ENCODE peak calls at places on chromosomes 12 and 14, in four cellular contexts. D is IMR-90, Z is K562, J is H1. S is an unnamed sample.
A peak's percentile ranks its signal among the peaks of the same experiment; 100 is the strongest.

GRCh38 chr14:103094406-103095209 is at the start of gene EXOC3L4:
- DNase-seq in D (peak; percentile 10), Z (no peak), J (no peak), S (no peak)

GRCh38 chr14:21518725-21519124 is 7.4 kb downstream of the SALL2 start:
- DNase-seq in D (no peak), Z (no peak), J (no peak), S (no peak)

GRCh38 chr14:104536942-104537612 is 42.5 kb upstream of the C14orf180 start:
- DNase-seq in D (peak; percentile 40), Z (no peak), J (no peak), S (no peak)

GRCh38 chr12:66516133-66516532 is 162.7 kb downstream of the GRIP1 start:
- DNase-seq in D (no peak), Z (peak; percentile 5), J (no peak), S (no peak)

GRCh38 chr14:52598568-52598967 is 45.9 kb downstream of the GPR137C start:
- DNase-seq in D (no peak), Z (no peak), J (no peak), S (no peak)

GRCh38 chr12:28899951-28900350 is 249.1 kb upstream of the FAR2 start:
- DNase-seq in D (peak; percentile 97), Z (no peak), J (no peak), S (no peak)

GRCh38 chr14:36006623-36007022 is 169.9 kb downstream of the PTCSC3 start:
- DNase-seq in D (no peak), Z (no peak), J (no peak), S (no peak)

GRCh38 chr14:65360144-65360784 is 52.3 kb upstream of the FUT8 start:
- DNase-seq in D (no peak), Z (no peak), J (no peak), S (no peak)

GRCh38 chr14:70018713-70019201 is 139.5 kb downstream of the SMOC1 start:
- DNase-seq in D (peak; percentile 47), Z (no peak), J (no peak), S (no peak)

GRCh38 chr14:52348796-52349195 is 34.7 kb downstream of the PTGER2 start:
- DNase-seq in D (peak; percentile 87), Z (no peak), J (no peak), S (no peak)

GRCh38 chr14:36495666-36496065 is 24.4 kb downstream of the NKX2-1 start:
- DNase-seq in D (no peak), Z (no peak), J (no peak), S (no peak)

GRCh38 chr12:100789146-100789545 is 5.4 kb upstream of the ANO4 start:
- DNase-seq in D (peak; percentile 67), Z (no peak), J (no peak), S (no peak)

GRCh38 chr12:11879306-11879705 is 191.4 kb upstream of the BCL2L14 start:
- DNase-seq in D (peak; percentile 69), Z (no peak), J (no peak), S (no peak)

GRCh38 chr12:47391566-47391965 is 311.8 kb upstream of the AMIGO2 start:
- DNase-seq in D (no peak), Z (no peak), J (no peak), S (no peak)

GRCh38 chr12:57260366-57260765 is 9.4 kb upstream of the STAC3 start:
- DNase-seq in D (no peak), Z (no peak), J (no peak), S (no peak)

GRCh38 chr12:124517260-124518050 is 50.0 kb downstream of the NCOR2 start:
- DNase-seq in D (peak; percentile 38), Z (no peak), J (no peak), S (no peak)

GRCh38 chr12:68868043-68868790 is 60.2 kb downstream of the MDM2 start:
- DNase-seq in D (no peak), Z (no peak), J (no peak), S (no peak)

GRCh38 chr12:107103097-107103496 is 9.7 kb upstream of the CRY1 start:
- DNase-seq in D (no peak), Z (no peak), J (no peak), S (no peak)

GRCh38 chr12:57868870-57869609 is 22.5 kb upstream of the CTDSP2 start:
- DNase-seq in D (no peak), Z (no peak), J (no peak), S (no peak)

GRCh38 chr14:21846227-21846885 is 172.7 kb upstream of the OR4E1 start:
- DNase-seq in D (peak; percentile 0), Z (peak; percentile 40), J (no peak), S (no peak)

GRCh38 chr12:108612788-108613282 is 15.0 kb upstream of the TMEM119 start:
- DNase-seq in D (no peak), Z (no peak), J (no peak), S (no peak)

GRCh38 chr14:52619692-52620091 is 67.1 kb downstream of the GPR137C start:
- DNase-seq in D (no peak), Z (no peak), J (no peak), S (no peak)

GRCh38 chr14:50736932-50737419 is 68.9 kb upstream of the SAV1 start:
- DNase-seq in D (no peak), Z (no peak), J (no peak), S (peak; percentile 79)

GRCh38 chr12:2347844-2348476 is 295.2 kb downstream of the CACNA1C start:
- DNase-seq in D (peak; percentile 42), Z (no peak), J (no peak), S (no peak)

GRCh38 chr14:69685716-69686115 is 74.3 kb downstream of the SUSD6 start:
- DNase-seq in D (peak; percentile 58), Z (no peak), J (no peak), S (no peak)

GRCh38 chr12:57766464-57767311 is at the start of gene CYP27B1:
- DNase-seq in D (peak; percentile 7), Z (peak; percentile 68), J (peak; percentile 57), S (no peak)

DNA sequence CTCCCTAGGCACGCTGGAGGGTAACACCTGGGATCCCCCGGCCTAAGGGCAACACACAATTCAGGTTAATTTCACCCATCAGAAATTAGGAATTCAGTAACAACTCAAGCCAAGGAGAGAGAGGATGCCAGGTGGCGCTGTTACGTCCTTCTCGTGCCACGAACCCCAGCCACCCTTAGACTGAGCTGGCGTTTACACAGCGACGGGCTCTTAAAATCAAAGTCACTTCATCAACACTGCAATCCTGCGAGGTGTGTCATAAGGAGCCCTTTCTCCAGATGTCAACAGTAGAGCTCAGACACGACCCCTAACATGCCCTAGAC is 110.6 kb upstream of the TMEM132D start:
- DNase-seq in D (no peak), Z (no peak), J (no peak), S (no peak)
- TF ChIP-seq CHD1 in D (no peak), Z (no peak), J (no peak), S (no peak)

DNA sequence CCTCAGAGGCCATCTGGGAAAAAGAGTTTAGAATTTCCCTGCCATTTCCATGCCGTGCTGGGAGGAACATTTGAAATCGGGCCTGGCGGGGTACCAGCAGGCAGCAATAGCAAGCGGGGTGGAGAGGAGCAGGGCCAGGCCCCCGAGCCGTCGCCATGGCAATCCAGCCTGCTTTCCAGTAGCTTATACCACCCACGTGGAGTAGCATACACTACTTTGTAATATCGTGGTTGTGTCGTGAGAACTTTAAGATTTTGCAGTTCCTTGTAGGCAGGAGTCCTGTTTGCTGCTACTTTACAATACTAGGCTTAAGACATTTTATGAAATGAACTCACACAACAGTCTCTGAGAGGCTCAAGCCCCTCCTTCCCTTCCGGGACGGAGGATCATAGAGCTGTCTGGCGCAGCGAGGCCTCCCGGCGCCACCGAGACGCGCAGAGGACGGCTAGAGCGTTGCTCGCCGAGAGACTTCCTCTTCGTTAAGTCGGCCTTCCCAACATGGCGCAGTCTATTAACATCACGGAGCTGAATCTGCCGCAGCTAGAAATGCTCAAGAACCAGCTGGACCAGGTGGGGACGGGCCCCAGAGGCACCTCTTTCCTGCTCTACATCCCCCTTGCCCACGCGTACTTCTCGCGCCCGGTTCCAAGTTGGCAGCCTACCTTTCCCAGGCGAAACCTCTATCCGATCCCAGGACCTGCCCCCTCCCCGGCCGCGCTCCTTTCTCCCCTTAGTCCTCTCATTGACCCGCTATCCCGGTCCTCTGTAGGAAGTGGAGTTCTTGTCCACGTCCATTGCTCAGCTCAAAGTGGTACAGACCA is at the start of gene PFDN5:
- DNase-seq in D (peak; percentile 92), Z (peak; percentile 96), J (peak; percentile 61), S (peak; percentile 73)
- TF ChIP-seq CHD1 in D (peak; percentile 3), Z (peak; percentile 77), J (no peak), S (no peak)

DNA sequence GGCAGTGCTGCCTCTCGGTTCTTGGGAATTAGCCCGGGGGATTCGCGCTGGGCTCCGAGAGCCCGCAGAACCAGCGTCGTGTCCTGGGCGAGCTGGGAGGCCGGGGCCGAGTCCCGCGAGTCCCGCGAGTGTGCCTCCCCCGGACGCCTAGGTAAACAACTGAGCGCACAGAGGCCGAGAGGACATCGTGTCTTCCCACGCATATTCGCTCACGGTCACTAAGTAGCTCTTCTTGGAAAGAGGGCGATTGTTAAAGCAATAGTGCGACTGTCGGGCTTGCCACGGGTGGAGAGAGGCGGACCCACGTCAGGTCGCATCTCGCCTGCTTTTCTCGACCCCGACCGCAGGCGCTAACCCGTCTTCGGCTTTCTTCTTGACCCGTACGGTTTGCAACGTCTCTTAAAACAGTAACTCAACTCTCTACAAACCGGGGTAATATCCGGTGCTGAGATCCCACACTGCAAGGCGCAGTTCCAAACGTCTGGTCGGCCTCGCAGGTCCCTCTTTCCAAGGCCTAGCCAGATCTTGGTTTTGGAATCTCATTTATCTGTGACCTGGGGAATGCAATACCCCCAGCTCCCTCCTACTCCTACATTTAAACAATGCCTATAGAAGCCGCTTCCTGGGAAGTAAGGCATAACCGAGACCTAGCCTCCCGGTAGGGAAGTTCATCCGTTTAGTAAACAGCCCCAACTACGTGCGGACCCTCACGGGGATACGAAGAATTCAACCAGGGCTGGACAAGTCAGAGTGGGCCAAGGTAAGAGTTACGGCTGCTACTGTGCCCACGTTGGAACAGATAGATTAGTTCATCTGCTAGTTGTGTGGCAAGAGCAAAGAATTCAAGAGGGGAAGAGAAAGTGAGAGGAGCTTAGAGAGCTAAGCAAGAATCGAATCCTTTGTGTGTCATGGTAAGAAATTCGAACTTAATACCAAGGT is 736 bp upstream of the PHLDA1 start:
- DNase-seq in D (peak; percentile 70), Z (peak; percentile 73), J (no peak), S (peak; percentile 34)
- TF ChIP-seq CHD1 in D (peak; percentile 46), Z (no peak), J (no peak), S (no peak)

GRCh38 chr12:114672817-114673168 is 11.2 kb downstream of the TBX3 start:
- DNase-seq in D (no peak), Z (no peak), J (no peak), S (no peak)

GRCh38 chr12:114671321-114671663 is 12.7 kb downstream of the TBX3 start:
- DNase-seq in D (no peak), Z (no peak), J (no peak), S (no peak)

GRCh38 chr12:114671664-114672476 is 12.1 kb downstream of the TBX3 start:
- DNase-seq in D (peak; percentile 69), Z (no peak), J (no peak), S (no peak)

GRCh38 chr12:114674201-114675047 is 9.6 kb downstream of the TBX3 start:
- DNase-seq in D (peak; percentile 64), Z (no peak), J (no peak), S (no peak)

GRCh38 chr12:114673169-114673833 is 10.7 kb downstream of the TBX3 start:
- DNase-seq in D (peak; percentile 93), Z (no peak), J (no peak), S (no peak)
- TF ChIP-seq CHD1 in D (peak; percentile 49), Z (no peak), J (no peak), S (no peak)

GRCh38 chr12:85829391-85829790 is 6.8 kb downstream of the RASSF9 start:
- DNase-seq in D (peak; percentile 46), Z (no peak), J (no peak), S (no peak)
- TF ChIP-seq CHD1 in D (no peak), Z (no peak), J (no peak), S (no peak)

GRCh38 chr12:118164798-118165486 is 29.0 kb downstream of the PEBP1 start:
- DNase-seq in D (peak; percentile 33), Z (peak; percentile 14), J (no peak), S (no peak)
- TF ChIP-seq CHD1 in D (no peak), Z (no peak), J (no peak), S (no peak)

S was measured in GM12878.